ENCODE peak calls at places on chromosomes 13 and 19, in six cellular contexts. One of them, this sample, is unnamed.

GRCh38 chr19:16702123-16702522 is 17.5 kb upstream of the NWD1 start:
- DNase-seq in HTR-8/SVneo: no peak
- DNase-seq in HepG2: peak
- DNase-seq in stimulated activated CD4-positive, alpha-beta T cell treated with anti-CD3 and anti-CD28 coated beads, Interleukin-15, amount 100 ng/mL, for 1 hour: no peak
- DNase-seq in iPS-NIHi11: no peak
- DNase-seq in activated T-helper 1 cell treated with anti-CD3 and anti-CD28 coated beads, Interleukin-12 subunit alpha, Interleukin-12 subunit beta, Interleukin-2, Interleukin-4 antibody, amounts not matched to agents 30 ng/mL and 10 ng/mL and 1 ng/mL, durations not matched to agents 14 hours and 24 hours and 36 hours: no peak
- DNase-seq in this sample: no peak

GRCh38 chr13:94028234-94029145 is 451.0 kb downstream of the DCT start:
- DNase-seq in HTR-8/SVneo: no peak
- DNase-seq in HepG2: peak
- DNase-seq in stimulated activated CD4-positive, alpha-beta T cell treated with anti-CD3 and anti-CD28 coated beads, Interleukin-15, amount 100 ng/mL, for 1 hour: no peak
- DNase-seq in iPS-NIHi11: no peak
- DNase-seq in activated T-helper 1 cell treated with anti-CD3 and anti-CD28 coated beads, Interleukin-12 subunit alpha, Interleukin-12 subunit beta, Interleukin-2, Interleukin-4 antibody, amounts not matched to agents 30 ng/mL and 10 ng/mL and 1 ng/mL, durations not matched to agents 14 hours and 24 hours and 36 hours: no peak
- DNase-seq in this sample: no peak

GRCh38 chr13:37306778-37307544 is 201.5 kb upstream of the CSNK1A1L start:
- DNase-seq in HTR-8/SVneo: peak
- DNase-seq in HepG2: no peak
- DNase-seq in stimulated activated CD4-positive, alpha-beta T cell treated with anti-CD3 and anti-CD28 coated beads, Interleukin-15, amount 100 ng/mL, for 1 hour: no peak
- DNase-seq in iPS-NIHi11: no peak
- DNase-seq in activated T-helper 1 cell treated with anti-CD3 and anti-CD28 coated beads, Interleukin-12 subunit alpha, Interleukin-12 subunit beta, Interleukin-2, Interleukin-4 antibody, amounts not matched to agents 30 ng/mL and 10 ng/mL and 1 ng/mL, durations not matched to agents 14 hours and 24 hours and 36 hours: no peak
- DNase-seq in this sample: no peak

GRCh38 chr19:14544047-14544446 is 14.7 kb downstream of the TECR start:
- DNase-seq in HTR-8/SVneo: no peak
- DNase-seq in HepG2: no peak
- DNase-seq in stimulated activated CD4-positive, alpha-beta T cell treated with anti-CD3 and anti-CD28 coated beads, Interleukin-15, amount 100 ng/mL, for 1 hour: no peak
- DNase-seq in iPS-NIHi11: no peak
- DNase-seq in activated T-helper 1 cell treated with anti-CD3 and anti-CD28 coated beads, Interleukin-12 subunit alpha, Interleukin-12 subunit beta, Interleukin-2, Interleukin-4 antibody, amounts not matched to agents 30 ng/mL and 10 ng/mL and 1 ng/mL, durations not matched to agents 14 hours and 24 hours and 36 hours: no peak
- DNase-seq in this sample: no peak

GRCh38 chr13:98541211-98541610 is 35.7 kb downstream of the STK24 start:
- DNase-seq in HTR-8/SVneo: no peak
- DNase-seq in HepG2: no peak
- DNase-seq in stimulated activated CD4-positive, alpha-beta T cell treated with anti-CD3 and anti-CD28 coated beads, Interleukin-15, amount 100 ng/mL, for 1 hour: no peak
- DNase-seq in iPS-NIHi11: no peak
- DNase-seq in activated T-helper 1 cell treated with anti-CD3 and anti-CD28 coated beads, Interleukin-12 subunit alpha, Interleukin-12 subunit beta, Interleukin-2, Interleukin-4 antibody, amounts not matched to agents 30 ng/mL and 10 ng/mL and 1 ng/mL, durations not matched to agents 14 hours and 24 hours and 36 hours: no peak
- DNase-seq in this sample: no peak

GRCh38 chr19:45638930-45639729 is at the start of gene EML2:
- DNase-seq in HTR-8/SVneo: no peak
- DNase-seq in HepG2: peak
- DNase-seq in stimulated activated CD4-positive, alpha-beta T cell treated with anti-CD3 and anti-CD28 coated beads, Interleukin-15, amount 100 ng/mL, for 1 hour: peak
- DNase-seq in iPS-NIHi11: peak
- DNase-seq in activated T-helper 1 cell treated with anti-CD3 and anti-CD28 coated beads, Interleukin-12 subunit alpha, Interleukin-12 subunit beta, Interleukin-2, Interleukin-4 antibody, amounts not matched to agents 30 ng/mL and 10 ng/mL and 1 ng/mL, durations not matched to agents 14 hours and 24 hours and 36 hours: peak
- DNase-seq in this sample: peak

GRCh38 chr13:98534821-98535220 is 42.1 kb downstream of the STK24 start:
- DNase-seq in HTR-8/SVneo: no peak
- DNase-seq in HepG2: no peak
- DNase-seq in stimulated activated CD4-positive, alpha-beta T cell treated with anti-CD3 and anti-CD28 coated beads, Interleukin-15, amount 100 ng/mL, for 1 hour: no peak
- DNase-seq in iPS-NIHi11: no peak
- DNase-seq in activated T-helper 1 cell treated with anti-CD3 and anti-CD28 coated beads, Interleukin-12 subunit alpha, Interleukin-12 subunit beta, Interleukin-2, Interleukin-4 antibody, amounts not matched to agents 30 ng/mL and 10 ng/mL and 1 ng/mL, durations not matched to agents 14 hours and 24 hours and 36 hours: no peak
- DNase-seq in this sample: no peak

GRCh38 chr19:7988307-7988706 is 17.1 kb downstream of the ELAVL1 start:
- DNase-seq in HTR-8/SVneo: no peak
- DNase-seq in HepG2: no peak
- DNase-seq in stimulated activated CD4-positive, alpha-beta T cell treated with anti-CD3 and anti-CD28 coated beads, Interleukin-15, amount 100 ng/mL, for 1 hour: no peak
- DNase-seq in iPS-NIHi11: peak
- DNase-seq in activated T-helper 1 cell treated with anti-CD3 and anti-CD28 coated beads, Interleukin-12 subunit alpha, Interleukin-12 subunit beta, Interleukin-2, Interleukin-4 antibody, amounts not matched to agents 30 ng/mL and 10 ng/mL and 1 ng/mL, durations not matched to agents 14 hours and 24 hours and 36 hours: no peak
- DNase-seq in this sample: no peak

GRCh38 chr13:112060899-112061366 is 6.0 kb upstream of the SOX1 start:
- DNase-seq in HTR-8/SVneo: no peak
- DNase-seq in HepG2: no peak
- DNase-seq in stimulated activated CD4-positive, alpha-beta T cell treated with anti-CD3 and anti-CD28 coated beads, Interleukin-15, amount 100 ng/mL, for 1 hour: no peak
- DNase-seq in iPS-NIHi11: no peak
- DNase-seq in activated T-helper 1 cell treated with anti-CD3 and anti-CD28 coated beads, Interleukin-12 subunit alpha, Interleukin-12 subunit beta, Interleukin-2, Interleukin-4 antibody, amounts not matched to agents 30 ng/mL and 10 ng/mL and 1 ng/mL, durations not matched to agents 14 hours and 24 hours and 36 hours: no peak
- DNase-seq in this sample: no peak

GRCh38 chr19:6489278-6490061 is 7.9 kb upstream of the DENND1C start:
- DNase-seq in HTR-8/SVneo: no peak
- DNase-seq in HepG2: no peak
- DNase-seq in stimulated activated CD4-positive, alpha-beta T cell treated with anti-CD3 and anti-CD28 coated beads, Interleukin-15, amount 100 ng/mL, for 1 hour: no peak
- DNase-seq in iPS-NIHi11: no peak
- DNase-seq in activated T-helper 1 cell treated with anti-CD3 and anti-CD28 coated beads, Interleukin-12 subunit alpha, Interleukin-12 subunit beta, Interleukin-2, Interleukin-4 antibody, amounts not matched to agents 30 ng/mL and 10 ng/mL and 1 ng/mL, durations not matched to agents 14 hours and 24 hours and 36 hours: no peak
- DNase-seq in this sample: no peak

GRCh38 chr13:98327326-98328314 is 150.6 kb upstream of the RNF113B start:
- DNase-seq in HTR-8/SVneo: peak
- DNase-seq in HepG2: peak
- DNase-seq in stimulated activated CD4-positive, alpha-beta T cell treated with anti-CD3 and anti-CD28 coated beads, Interleukin-15, amount 100 ng/mL, for 1 hour: no peak
- DNase-seq in iPS-NIHi11: peak
- DNase-seq in activated T-helper 1 cell treated with anti-CD3 and anti-CD28 coated beads, Interleukin-12 subunit alpha, Interleukin-12 subunit beta, Interleukin-2, Interleukin-4 antibody, amounts not matched to agents 30 ng/mL and 10 ng/mL and 1 ng/mL, durations not matched to agents 14 hours and 24 hours and 36 hours: no peak
- DNase-seq in this sample: no peak

GRCh38 chr13:40102854-40103253 is 447.4 kb downstream of the COG6 start:
- DNase-seq in HTR-8/SVneo: peak
- DNase-seq in HepG2: peak
- DNase-seq in stimulated activated CD4-positive, alpha-beta T cell treated with anti-CD3 and anti-CD28 coated beads, Interleukin-15, amount 100 ng/mL, for 1 hour: peak
- DNase-seq in iPS-NIHi11: no peak
- DNase-seq in activated T-helper 1 cell treated with anti-CD3 and anti-CD28 coated beads, Interleukin-12 subunit alpha, Interleukin-12 subunit beta, Interleukin-2, Interleukin-4 antibody, amounts not matched to agents 30 ng/mL and 10 ng/mL and 1 ng/mL, durations not matched to agents 14 hours and 24 hours and 36 hours: peak
- DNase-seq in this sample: peak

GRCh38 chr13:46119883-46120614 is 15.2 kb upstream of the CPB2 start:
- DNase-seq in HTR-8/SVneo: peak
- DNase-seq in HepG2: no peak
- DNase-seq in stimulated activated CD4-positive, alpha-beta T cell treated with anti-CD3 and anti-CD28 coated beads, Interleukin-15, amount 100 ng/mL, for 1 hour: no peak
- DNase-seq in iPS-NIHi11: no peak
- DNase-seq in activated T-helper 1 cell treated with anti-CD3 and anti-CD28 coated beads, Interleukin-12 subunit alpha, Interleukin-12 subunit beta, Interleukin-2, Interleukin-4 antibody, amounts not matched to agents 30 ng/mL and 10 ng/mL and 1 ng/mL, durations not matched to agents 14 hours and 24 hours and 36 hours: no peak
- DNase-seq in this sample: no peak

GRCh38 chr19:1394252-1395193 is 6.8 kb downstream of the GAMT start:
- DNase-seq in HTR-8/SVneo: no peak
- DNase-seq in HepG2: no peak
- DNase-seq in stimulated activated CD4-positive, alpha-beta T cell treated with anti-CD3 and anti-CD28 coated beads, Interleukin-15, amount 100 ng/mL, for 1 hour: no peak
- DNase-seq in iPS-NIHi11: no peak
- DNase-seq in activated T-helper 1 cell treated with anti-CD3 and anti-CD28 coated beads, Interleukin-12 subunit alpha, Interleukin-12 subunit beta, Interleukin-2, Interleukin-4 antibody, amounts not matched to agents 30 ng/mL and 10 ng/mL and 1 ng/mL, durations not matched to agents 14 hours and 24 hours and 36 hours: no peak
- DNase-seq in this sample: no peak

GRCh38 chr19:58460039-58460438 is 6.8 kb upstream of the ZNF324 start:
- DNase-seq in HTR-8/SVneo: no peak
- DNase-seq in HepG2: no peak
- DNase-seq in stimulated activated CD4-positive, alpha-beta T cell treated with anti-CD3 and anti-CD28 coated beads, Interleukin-15, amount 100 ng/mL, for 1 hour: no peak
- DNase-seq in iPS-NIHi11: no peak
- DNase-seq in activated T-helper 1 cell treated with anti-CD3 and anti-CD28 coated beads, Interleukin-12 subunit alpha, Interleukin-12 subunit beta, Interleukin-2, Interleukin-4 antibody, amounts not matched to agents 30 ng/mL and 10 ng/mL and 1 ng/mL, durations not matched to agents 14 hours and 24 hours and 36 hours: no peak
- DNase-seq in this sample: no peak

GRCh38 chr19:18940791-18941627 is at the start of gene HOMER3:
- DNase-seq in HTR-8/SVneo: peak
- DNase-seq in HepG2: no peak
- DNase-seq in stimulated activated CD4-positive, alpha-beta T cell treated with anti-CD3 and anti-CD28 coated beads, Interleukin-15, amount 100 ng/mL, for 1 hour: peak
- DNase-seq in iPS-NIHi11: peak
- DNase-seq in activated T-helper 1 cell treated with anti-CD3 and anti-CD28 coated beads, Interleukin-12 subunit alpha, Interleukin-12 subunit beta, Interleukin-2, Interleukin-4 antibody, amounts not matched to agents 30 ng/mL and 10 ng/mL and 1 ng/mL, durations not matched to agents 14 hours and 24 hours and 36 hours: peak
- DNase-seq in this sample: peak

GRCh38 chr19:17522988-17523872 is 11.8 kb downstream of the PGLS start:
- DNase-seq in HTR-8/SVneo: no peak
- DNase-seq in HepG2: no peak
- DNase-seq in stimulated activated CD4-positive, alpha-beta T cell treated with anti-CD3 and anti-CD28 coated beads, Interleukin-15, amount 100 ng/mL, for 1 hour: no peak
- DNase-seq in iPS-NIHi11: no peak
- DNase-seq in activated T-helper 1 cell treated with anti-CD3 and anti-CD28 coated beads, Interleukin-12 subunit alpha, Interleukin-12 subunit beta, Interleukin-2, Interleukin-4 antibody, amounts not matched to agents 30 ng/mL and 10 ng/mL and 1 ng/mL, durations not matched to agents 14 hours and 24 hours and 36 hours: peak
- DNase-seq in this sample: peak

GRCh38 chr19:15841875-15842569 is 26.6 kb upstream of the OR10H1 start:
- DNase-seq in HTR-8/SVneo: no peak
- DNase-seq in HepG2: no peak
- DNase-seq in stimulated activated CD4-positive, alpha-beta T cell treated with anti-CD3 and anti-CD28 coated beads, Interleukin-15, amount 100 ng/mL, for 1 hour: no peak
- DNase-seq in iPS-NIHi11: no peak
- DNase-seq in activated T-helper 1 cell treated with anti-CD3 and anti-CD28 coated beads, Interleukin-12 subunit alpha, Interleukin-12 subunit beta, Interleukin-2, Interleukin-4 antibody, amounts not matched to agents 30 ng/mL and 10 ng/mL and 1 ng/mL, durations not matched to agents 14 hours and 24 hours and 36 hours: no peak
- DNase-seq in this sample: no peak

GRCh38 chr19:10007811-10008211 is 2.5 kb downstream of the COL5A3 start:
- DNase-seq in HTR-8/SVneo: no peak
- DNase-seq in HepG2: no peak
- DNase-seq in stimulated activated CD4-positive, alpha-beta T cell treated with anti-CD3 and anti-CD28 coated beads, Interleukin-15, amount 100 ng/mL, for 1 hour: no peak
- DNase-seq in iPS-NIHi11: no peak
- DNase-seq in activated T-helper 1 cell treated with anti-CD3 and anti-CD28 coated beads, Interleukin-12 subunit alpha, Interleukin-12 subunit beta, Interleukin-2, Interleukin-4 antibody, amounts not matched to agents 30 ng/mL and 10 ng/mL and 1 ng/mL, durations not matched to agents 14 hours and 24 hours and 36 hours: no peak
- DNase-seq in this sample: no peak